ENCODE peak calls at places on chromosomes 11 and 22, in nine cellular contexts. O, D, V, I, U, W, S, N and B are unnamed samples.

GRCh38 chr11:876550-876949 is 33.9 kb downstream of the TSPAN4 start:
- DNase-seq in O (no peak), D (no peak), V (no peak), I (no peak), U (no peak), W (peak), S (peak), N (no peak), B (no peak)

GRCh38 chr11:10477690-10478046 is 22.6 kb downstream of the AMPD3 start:
- DNase-seq in O (no peak), D (no peak), V (no peak), I (no peak), U (no peak), W (no peak), S (no peak), N (no peak), B (no peak)

GRCh38 chr11:34749666-34750659 is 129.1 kb downstream of the EHF start:
- DNase-seq in O (peak), D (no peak), V (no peak), I (no peak), U (no peak), W (peak), S (no peak), N (no peak), B (no peak)

GRCh38 chr22:21712751-21713427 is 22.7 kb downstream of the YPEL1 start:
- DNase-seq in O (no peak), D (peak), V (peak), I (peak), U (peak), W (peak), S (peak), N (no peak), B (peak)

GRCh38 chr11:108241370-108242037 is 18.6 kb downstream of the ATM start:
- DNase-seq in O (no peak), D (no peak), V (no peak), I (no peak), U (no peak), W (no peak), S (no peak), N (no peak), B (no peak)

GRCh38 chr22:32917577-32918375 is 116.3 kb downstream of the TIMP3 start:
- DNase-seq in O (no peak), D (no peak), V (no peak), I (no peak), U (no peak), W (no peak), S (no peak), N (no peak), B (no peak)

GRCh38 chr11:110833033-110833484 is 120.8 kb upstream of the ARHGAP20 start:
- DNase-seq in O (no peak), D (no peak), V (no peak), I (no peak), U (no peak), W (no peak), S (no peak), N (no peak), B (no peak)

GRCh38 chr22:33023119-33023827 is 34.9 kb downstream of the SYN3 start:
- DNase-seq in O (no peak), D (peak), V (no peak), I (no peak), U (no peak), W (peak), S (no peak), N (no peak), B (no peak)

GRCh38 chr11:102437026-102437425 is 15.5 kb downstream of the TMEM123 start:
- DNase-seq in O (no peak), D (no peak), V (no peak), I (no peak), U (no peak), W (no peak), S (no peak), N (no peak), B (no peak)

GRCh38 chr11:114293201-114293711 is 2.9 kb upstream of the NNMT start:
- DNase-seq in O (no peak), D (no peak), V (no peak), I (no peak), U (no peak), W (no peak), S (no peak), N (no peak), B (no peak)

GRCh38 chr22:47295226-47295901 is 532.9 kb downstream of the TBC1D22A start:
- DNase-seq in O (no peak), D (no peak), V (no peak), I (no peak), U (no peak), W (no peak), S (no peak), N (no peak), B (no peak)

GRCh38 chr22:26428515-26429457 is at the start of gene ASPHD2:
- DNase-seq in O (peak), D (peak), V (peak), I (peak), U (peak), W (peak), S (peak), N (peak), B (peak)

GRCh38 chr22:33213383-33214075 is 155.3 kb upstream of the SYN3 start:
- DNase-seq in O (no peak), D (no peak), V (no peak), I (no peak), U (no peak), W (peak), S (no peak), N (no peak), B (no peak)

GRCh38 chr22:45154383-45154782 is 9.3 kb upstream of the NUP50 start:
- DNase-seq in O (no peak), D (no peak), V (no peak), I (no peak), U (no peak), W (no peak), S (no peak), N (no peak), B (no peak)

GRCh38 chr11:125180413-125181305 is 16.1 kb downstream of the PKNOX2 start:
- DNase-seq in O (no peak), D (no peak), V (no peak), I (no peak), U (no peak), W (peak), S (no peak), N (no peak), B (no peak)